ENCODE peak calls at places on chromosomes 1 and 21, in six cellular contexts. One of them, this sample, is unnamed.

GRCh38 chr1:152777510-152778137 is 2.7 kb downstream of the LCE1F start:
- DNase-seq in T-helper 9 cell: no peak
- DNase-seq in KBM-7: peak; percentile 32
- DNase-seq in GM12891: no peak
- DNase-seq in GM06990: no peak
- DNase-seq in GM03348: no peak
- DNase-seq in this sample: no peak

GRCh38 chr1:3809680-3810079 is 13.4 kb upstream of the LRRC47 start:
- DNase-seq in T-helper 9 cell: no peak
- DNase-seq in KBM-7: no peak
- DNase-seq in GM12891: no peak
- DNase-seq in GM06990: no peak
- DNase-seq in GM03348: no peak
- DNase-seq in this sample: no peak

GRCh38 chr1:180528868-180529470 is 26.6 kb upstream of the ACBD6 start:
- DNase-seq in T-helper 9 cell: no peak
- DNase-seq in KBM-7: no peak
- DNase-seq in GM12891: no peak
- DNase-seq in GM06990: no peak
- DNase-seq in GM03348: no peak
- DNase-seq in this sample: peak; percentile 27

GRCh38 chr1:234239515-234239914 is 133.7 kb upstream of the COA6 start:
- DNase-seq in T-helper 9 cell: no peak
- DNase-seq in KBM-7: no peak
- DNase-seq in GM12891: no peak
- DNase-seq in GM06990: no peak
- DNase-seq in GM03348: no peak
- DNase-seq in this sample: no peak

GRCh38 chr1:198261886-198262285 is 105.1 kb downstream of the NEK7 start:
- DNase-seq in T-helper 9 cell: no peak
- DNase-seq in KBM-7: no peak
- DNase-seq in GM12891: no peak
- DNase-seq in GM06990: no peak
- DNase-seq in GM03348: no peak
- DNase-seq in this sample: no peak

GRCh38 chr1:95582746-95583145 is 348.7 kb downstream of the RWDD3 start:
- DNase-seq in T-helper 9 cell: no peak
- DNase-seq in KBM-7: no peak
- DNase-seq in GM12891: no peak
- DNase-seq in GM06990: no peak
- DNase-seq in GM03348: no peak
- DNase-seq in this sample: no peak

GRCh38 chr1:232880354-232880753 is 70.1 kb upstream of the NTPCR start:
- DNase-seq in T-helper 9 cell: no peak
- DNase-seq in KBM-7: peak; percentile 38
- DNase-seq in GM12891: no peak
- DNase-seq in GM06990: no peak
- DNase-seq in GM03348: peak; percentile 45
- DNase-seq in this sample: peak; percentile 54

GRCh38 chr1:85934531-85934930 is 222.0 kb downstream of the COL24A1 start:
- DNase-seq in T-helper 9 cell: no peak
- DNase-seq in KBM-7: no peak
- DNase-seq in GM12891: no peak
- DNase-seq in GM06990: no peak
- DNase-seq in GM03348: no peak
- DNase-seq in this sample: peak; percentile 66

GRCh38 chr21:30349572-30349971 is 1.2 kb upstream of the KRTAP23-1 start:
- DNase-seq in T-helper 9 cell: no peak
- DNase-seq in KBM-7: no peak
- DNase-seq in GM12891: no peak
- DNase-seq in GM06990: no peak
- DNase-seq in GM03348: no peak
- DNase-seq in this sample: no peak

This sample was measured in adipocyte.